ENCODE peak calls at places on chromosomes 6 and 20, in seven cellular contexts. N, Y, K, R, V, J and B are unnamed samples.

GRCh38 chr6:139888691-139889122 is 514.3 kb upstream of the CITED2 start:
- DNase-seq in N (no peak), Y (peak; percentile 85), K (peak; percentile 25), R (no peak), V (no peak), J (no peak), B (peak; percentile 45)

GRCh38 chr6:113031591-113031990 is 684.5 kb downstream of the RFPL4B start:
- DNase-seq in N (no peak), Y (no peak), K (no peak), R (no peak), V (no peak), J (no peak), B (no peak)

GRCh38 chr6:2194643-2195042 is 50.8 kb downstream of the GMDS start:
- DNase-seq in N (no peak), Y (no peak), K (no peak), R (no peak), V (no peak), J (no peak), B (no peak)

GRCh38 chr20:36579996-36580545 is 6.7 kb downstream of the TGIF2 start:
- DNase-seq in N (peak; percentile 28), Y (no peak), K (peak; percentile 27), R (no peak), V (no peak), J (no peak), B (no peak)

GRCh38 chr6:42108071-42108470 is 34.3 kb downstream of the C6orf132 start:
- DNase-seq in N (no peak), Y (no peak), K (no peak), R (no peak), V (no peak), J (no peak), B (no peak)

GRCh38 chr6:67698534-67698933 is 936.5 kb upstream of the ADGRB3 start:
- DNase-seq in N (no peak), Y (no peak), K (no peak), R (no peak), V (no peak), J (no peak), B (no peak)

GRCh38 chr6:70162972-70163371 is 139.9 kb downstream of the COL9A1 start:
- DNase-seq in N (no peak), Y (no peak), K (no peak), R (no peak), V (no peak), J (no peak), B (no peak)

GRCh38 chr6:33082702-33083101 is 6.9 kb downstream of the HLA-DPB1 start:
- DNase-seq in N (no peak), Y (no peak), K (no peak), R (peak; percentile 38), V (peak; percentile 23), J (peak; percentile 50), B (peak; percentile 72)

GRCh38 chr20:38343107-38343797 is 3.0 kb upstream of the LBP start:
- DNase-seq in N (no peak), Y (no peak), K (peak; percentile 57), R (no peak), V (no peak), J (peak; percentile 64), B (no peak)

GRCh38 chr6:81847866-81848265 is 95.4 kb upstream of the TENT5A start:
- DNase-seq in N (no peak), Y (no peak), K (no peak), R (no peak), V (no peak), J (no peak), B (no peak)

GRCh38 chr6:17484201-17484606 is 90.8 kb downstream of the CAP2 start:
- DNase-seq in N (no peak), Y (no peak), K (no peak), R (no peak), V (no peak), J (no peak), B (no peak)

GRCh38 chr6:96991618-96992355 is 67.3 kb downstream of the KLHL32 start:
- DNase-seq in N (no peak), Y (no peak), K (no peak), R (no peak), V (no peak), J (no peak), B (no peak)